ENCODE peak calls at places on chromosomes 16 and 17, in seven cellular contexts. K is lower lobe of right lung, Y is IMR-90, A is upper lobe of right lung, S is GM23338, D is A549, C is GM06990. E is an unnamed sample.

GRCh38 chr16:65809627-65810026 is 556.9 kb upstream of the CDH5 start:
- DNase-seq in Y (no peak), A (no peak), K (no peak), S (no peak), C (no peak), D (no peak), E (no peak)

GRCh38 chr17:73952136-73952497 is 251.4 kb upstream of the RPL38 start:
- DNase-seq in C (no peak), S (no peak), Y (no peak), A (no peak), K (no peak), D (no peak), E (no peak)

GRCh38 chr17:48074322-48075054 is 26.3 kb downstream of the NFE2L1 start:
- DNase-seq in D (peak; percentile 80), S (peak; percentile 92), Y (peak; percentile 82), A (peak; percentile 15), K (peak; percentile 65), C (no peak), E (peak; percentile 83)

GRCh38 chr17:13688716-13689115 is 87.0 kb upstream of the HS3ST3A1 start:
- DNase-seq in Y (no peak), K (no peak), A (no peak), D (no peak), S (no peak), C (no peak), E (no peak)

GRCh38 chr17:55758171-55758570 is 7.3 kb downstream of the PCTP start:
- DNase-seq in K (no peak), D (no peak), S (no peak), A (no peak), C (no peak), Y (no peak), E (no peak)

GRCh38 chr17:78421534-78422266 is 43.3 kb downstream of the PGS1 start:
- DNase-seq in A (peak; percentile 89), C (peak; percentile 55), K (peak; percentile 85), S (peak; percentile 91), Y (peak; percentile 65), D (peak; percentile 91), E (peak; percentile 70)

GRCh38 chr17:44146375-44147346 is 4.9 kb downstream of the HROB start:
- DNase-seq in A (no peak), K (no peak), Y (no peak), S (no peak), D (no peak), C (no peak), E (no peak)

GRCh38 chr16:19907161-19907992 is 22.7 kb upstream of the GPRC5B start:
- DNase-seq in D (peak; percentile 74), K (peak; percentile 61), C (peak; percentile 57), S (peak; percentile 92), Y (peak; percentile 64), A (peak; percentile 77), E (peak; percentile 73)

GRCh38 chr17:78889525-78889924 is 13.5 kb downstream of the CEP295NL start:
- DNase-seq in C (peak; percentile 43), S (no peak), Y (no peak), A (no peak), K (no peak), D (no peak), E (no peak)

GRCh38 chr17:18186271-18186982 is 2.8 kb downstream of the ALKBH5 start:
- DNase-seq in Y (peak; percentile 47), D (no peak), A (no peak), K (no peak), C (no peak), S (no peak), E (peak; percentile 38)

GRCh38 chr17:17742133-17742621 is 60.9 kb downstream of the RAI1 start:
- DNase-seq in S (no peak), A (no peak), C (no peak), Y (no peak), D (no peak), K (no peak), E (peak; percentile 21)

GRCh38 chr16:85878875-85879274 is 20.1 kb upstream of the IRF8 start:
- DNase-seq in C (no peak), S (peak; percentile 17), K (no peak), A (no peak), Y (peak; percentile 71), D (peak; percentile 21), E (peak; percentile 27)

DNA sequence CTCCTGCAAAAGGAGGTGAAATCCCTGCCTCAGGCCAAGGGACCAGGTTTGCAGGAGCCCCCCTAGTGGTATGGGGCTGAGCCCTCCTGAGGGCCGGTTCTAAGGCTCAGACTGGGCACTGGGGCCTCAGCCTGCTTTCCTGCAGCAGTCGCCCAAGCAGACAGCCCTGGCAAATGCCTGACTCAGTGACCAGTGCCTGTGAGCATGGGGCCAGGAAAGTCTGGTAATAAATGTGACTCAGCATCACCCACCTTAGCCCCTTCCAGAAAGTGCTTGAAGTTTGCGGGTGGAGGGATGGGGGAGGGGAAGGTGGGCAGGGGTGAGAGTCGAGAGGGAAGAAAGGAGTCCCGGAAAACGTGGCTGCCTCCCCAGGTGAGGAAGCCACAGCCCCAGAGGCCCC is 2.1 kb downstream of the MC1R start:
- DNase-seq in A (no peak), Y (peak; percentile 47), D (no peak), S (no peak), K (no peak), C (no peak), E (no peak)
- TF ChIP-seq CTCF in A (no peak), Y (no peak), D (no peak), S (no peak), K (no peak), C (no peak), E (no peak)

GRCh38 chr17:80263253-80264047 is 2.8 kb downstream of the RNF213 start:
- DNase-seq in S (peak; percentile 42), A (peak; percentile 87), Y (peak; percentile 89), C (peak; percentile 82), D (peak; percentile 75), K (peak; percentile 90), E (no peak)
- TF ChIP-seq CTCF in S (no peak), A (peak; percentile 19), Y (peak; percentile 28), C (peak; percentile 39), D (no peak), K (no peak), E (no peak)

GRCh38 chr17:32496348-32497078 is 9.7 kb downstream of the CDK5R1 start:
- DNase-seq in A (peak; percentile 47), D (no peak), K (no peak), C (no peak), S (no peak), Y (peak; percentile 68), E (peak; percentile 77)
- TF ChIP-seq CTCF in A (no peak), D (no peak), K (no peak), C (no peak), S (no peak), Y (no peak), E (no peak)

DNA sequence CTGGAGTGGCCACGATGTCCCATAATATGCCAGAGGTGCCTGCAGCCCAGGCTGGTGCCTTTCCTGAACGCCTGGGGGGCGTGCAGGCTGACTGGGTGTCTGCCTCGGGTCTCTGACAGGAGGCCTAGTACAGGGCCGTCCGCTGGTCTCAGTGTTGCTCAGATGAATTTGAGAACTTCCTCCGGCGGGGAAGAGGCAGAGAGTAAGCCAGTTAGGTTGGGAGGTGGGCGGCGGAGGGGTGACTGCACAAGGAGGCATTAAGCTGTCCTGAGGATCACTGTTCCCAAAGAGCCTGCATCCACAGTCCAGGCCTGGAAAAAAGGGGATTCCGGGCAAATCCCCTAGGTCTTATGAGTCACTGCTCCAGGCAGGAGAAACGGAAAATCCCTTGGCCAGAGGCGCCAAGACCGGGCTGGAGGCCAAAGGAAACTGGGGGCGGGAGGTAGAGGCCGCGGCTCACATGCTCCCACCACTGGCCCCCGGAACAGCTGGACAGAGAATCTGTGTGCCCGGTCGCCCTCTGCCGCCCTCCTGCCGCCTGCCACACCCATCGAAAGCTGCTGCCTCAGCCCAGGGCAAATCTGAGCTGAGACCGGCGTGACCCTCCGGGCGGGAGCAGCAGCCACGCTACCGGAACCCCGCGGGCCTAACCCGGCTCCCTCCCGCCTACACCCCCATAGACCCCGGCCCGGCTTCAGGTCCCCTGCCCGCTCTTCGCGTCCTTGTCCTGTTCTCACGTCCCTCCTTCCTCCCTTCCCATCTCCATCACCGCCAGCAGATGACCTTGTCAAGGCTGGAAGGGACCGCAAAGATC is 1.2 kb downstream of the TRIM47 start:
- DNase-seq in D (peak; percentile 95), S (peak; percentile 45), C (peak; percentile 61), A (peak; percentile 91), Y (peak; percentile 97), K (peak; percentile 85), E (peak; percentile 98)
- TF ChIP-seq CTCF in D (no peak), S (no peak), C (no peak), A (no peak), Y (peak; percentile 36), K (no peak), E (no peak)

DNA sequence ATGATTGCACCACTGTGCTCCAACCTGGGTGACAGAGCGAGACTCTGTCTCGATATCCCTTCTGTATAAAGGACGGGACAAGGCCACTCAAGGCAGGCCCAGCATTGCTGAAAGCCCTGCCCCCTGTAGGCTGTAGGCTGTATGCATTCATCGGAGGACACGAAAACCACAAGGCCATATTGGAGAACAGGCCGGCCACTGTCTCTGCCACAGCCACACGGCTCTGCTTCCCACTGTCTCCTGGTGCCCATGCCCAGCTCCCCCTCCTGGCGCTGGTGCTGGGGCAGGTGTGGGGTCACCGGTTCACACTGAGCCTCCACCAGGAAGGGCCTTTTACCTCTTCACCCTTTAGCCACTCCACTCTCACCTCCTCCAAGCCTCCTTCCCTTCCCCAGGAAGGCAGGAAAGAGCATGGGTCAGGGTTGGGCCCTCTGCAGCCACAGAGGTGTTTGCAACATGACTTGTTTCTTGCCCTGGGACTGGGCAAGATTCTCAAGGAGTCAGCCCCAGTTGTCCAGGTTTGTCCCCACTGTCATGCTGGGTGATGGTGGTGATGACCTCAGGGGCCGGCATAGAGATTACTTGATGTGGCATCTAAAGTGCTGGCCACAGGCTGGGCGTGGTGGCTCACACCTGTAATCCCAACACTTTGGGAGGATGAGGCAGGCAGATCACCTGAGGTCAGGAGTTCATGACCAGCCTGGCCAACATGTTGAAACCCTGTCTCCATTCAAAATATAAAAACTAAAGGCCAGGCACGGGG is 5.3 kb upstream of the NTN3 start:
- DNase-seq in D (peak; percentile 55), C (no peak), Y (no peak), S (peak; percentile 75), K (no peak), A (no peak), E (no peak)
- TF ChIP-seq CTCF in D (no peak), C (peak; percentile 30), Y (peak; percentile 23), S (peak; percentile 55), K (no peak), A (peak; percentile 13), E (no peak)

E was measured in MCF 10A.